ENCODE peak calls at places on chromosomes 1 and 21, in five cellular contexts. D is breast epithelium, O is lower lobe of right lung, P is heart right ventricle, F is PC-3. B is an unnamed sample.
A peak's percentile ranks its signal among the peaks of the same experiment; 100 is the strongest.

GRCh38 chr1:245797592-245798366 is 643.0 kb downstream of the KIF26B start:
- DNase-seq in P (no peak), F (peak; percentile 43), D (no peak), O (no peak), B (no peak)

GRCh38 chr1:74822851-74823443 is 90.0 kb downstream of the TYW3 start:
- DNase-seq in P (no peak), O (no peak), F (no peak), D (no peak), B (no peak)

GRCh38 chr1:204251286-204251685 is 37.5 kb upstream of the GOLT1A start:
- DNase-seq in D (no peak), O (no peak), P (no peak), F (no peak), B (no peak)

GRCh38 chr1:246647113-246647512 is 77.1 kb upstream of the SCCPDH start:
- DNase-seq in F (no peak), P (peak; percentile 76), D (no peak), O (no peak), B (no peak)

GRCh38 chr1:155607708-155608107 is 2.3 kb upstream of the MSTO1 start:
- DNase-seq in F (no peak), P (no peak), D (no peak), O (no peak), B (peak; percentile 52)

GRCh38 chr21:46604975-46605758 is at the start of gene S100B:
- DNase-seq in P (no peak), D (no peak), O (no peak), F (no peak), B (no peak)

GRCh38 chr1:202806845-202807366 is 1.3 kb downstream of the KDM5B start:
- DNase-seq in D (no peak), F (peak; percentile 27), P (no peak), O (no peak), B (peak; percentile 47)

GRCh38 chr1:47262787-47263413 is 30.9 kb upstream of the TAL1 start:
- DNase-seq in O (no peak), F (peak; percentile 69), D (no peak), P (peak; percentile 47), B (peak; percentile 17)

GRCh38 chr1:241605146-241605805 is 34.9 kb downstream of the CHML start:
- DNase-seq in D (no peak), P (no peak), O (no peak), F (peak; percentile 98), B (no peak)

GRCh38 chr1:167262820-167263219 is 42.1 kb downstream of the POU2F1 start:
- DNase-seq in F (no peak), P (no peak), O (no peak), D (no peak), B (no peak)

GRCh38 chr1:68269637-68270430 is 37.5 kb upstream of the WLS start:
- DNase-seq in D (no peak), F (peak; percentile 81), O (no peak), P (no peak), B (peak; percentile 66)

GRCh38 chr21:45545236-45545570 is 3.0 kb upstream of the SLC19A1 start:
- DNase-seq in D (no peak), P (no peak), F (no peak), O (peak; percentile 21), B (no peak)

GRCh38 chr1:106986603-106987002 is 69.9 kb upstream of the PRMT6 start:
- DNase-seq in F (no peak), O (no peak), P (no peak), D (no peak), B (no peak)

GRCh38 chr1:74222701-74223100 is 12.5 kb upstream of the TNNI3K start:
- DNase-seq in D (no peak), O (no peak), P (no peak), F (peak; percentile 77), B (no peak)

GRCh38 chr1:19794583-19794982 is 5.1 kb downstream of the TMCO4 start:
- DNase-seq in D (no peak), F (peak; percentile 51), P (no peak), O (no peak), B (no peak)

GRCh38 chr1:56302878-56303277 is 276.5 kb downstream of the PLPP3 start:
- DNase-seq in F (peak; percentile 91), D (no peak), O (no peak), P (no peak), B (peak; percentile 5)

GRCh38 chr1:201911827-201912571 is 23.3 kb downstream of the SHISA4 start:
- DNase-seq in F (no peak), D (no peak), P (no peak), O (no peak), B (no peak)

GRCh38 chr1:183032122-183032921 is 9.1 kb downstream of the LAMC1 start:
- DNase-seq in D (no peak), P (no peak), F (peak; percentile 55), O (no peak), B (peak; percentile 88)

GRCh38 chr21:38322551-38322950 is 65.8 kb downstream of the KCNJ15 start:
- DNase-seq in P (no peak), O (no peak), F (no peak), D (no peak), B (peak; percentile 78)
- H3K36me3 ChIP-seq in P (no peaks in the 10 kb centered on the region), O (no peaks in the 10 kb centered on the region), F (no peaks in the 10 kb centered on the region), D (no peaks in the 10 kb centered on the region), B (no peaks in the 10 kb centered on the region)

DNA sequence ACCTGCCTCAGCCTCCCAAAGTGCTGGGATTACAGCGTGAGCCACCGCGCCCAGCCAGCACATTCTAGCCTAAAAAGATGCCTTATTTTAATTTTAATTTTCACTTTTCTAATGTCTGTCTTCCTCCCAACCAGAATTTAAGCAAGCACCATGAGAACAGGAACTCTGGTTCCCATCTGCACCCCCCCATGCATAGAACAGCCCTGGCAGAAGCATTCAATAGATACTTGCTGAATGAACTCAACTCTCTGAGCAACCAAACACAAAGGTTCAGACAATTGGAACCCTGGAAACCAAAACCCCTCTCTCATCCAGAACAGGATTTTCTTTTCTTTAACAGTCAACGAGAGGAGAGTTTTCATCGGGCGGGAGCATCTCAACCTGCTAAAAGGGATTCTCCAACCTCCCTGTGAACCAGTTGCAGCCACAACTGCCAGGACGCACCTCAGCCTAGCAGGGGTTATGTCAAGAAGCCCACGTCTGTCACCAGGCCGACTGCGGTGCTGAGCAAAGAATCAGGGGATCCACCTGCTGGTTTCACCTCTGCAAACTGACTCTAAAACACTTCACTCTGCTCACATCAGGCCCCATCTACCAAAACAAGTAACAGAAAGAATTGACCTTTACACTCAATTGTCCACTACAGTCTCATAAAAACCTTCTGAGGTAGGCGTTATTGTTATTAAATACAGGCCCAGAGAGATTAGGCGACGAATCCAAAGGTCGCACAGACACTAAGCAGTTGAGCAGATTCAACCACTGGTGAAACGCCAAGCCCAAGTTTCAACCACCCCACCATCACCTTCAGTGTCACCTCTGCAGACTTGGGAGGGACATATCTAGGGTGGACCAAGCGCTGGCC is 1.7 kb downstream of the KIAA2013 start:
- DNase-seq in O (no peak), F (no peak), P (no peak), D (no peak), B (no peak)
- H3K4me3 ChIP-seq in O (peak overlapping the region; percentile 60), F (peak overlapping the region; percentile 68), P (peak overlapping the region; percentile 74), D (peak overlapping the region; percentile 82), B (peak overlapping the region; percentile 52)

DNA sequence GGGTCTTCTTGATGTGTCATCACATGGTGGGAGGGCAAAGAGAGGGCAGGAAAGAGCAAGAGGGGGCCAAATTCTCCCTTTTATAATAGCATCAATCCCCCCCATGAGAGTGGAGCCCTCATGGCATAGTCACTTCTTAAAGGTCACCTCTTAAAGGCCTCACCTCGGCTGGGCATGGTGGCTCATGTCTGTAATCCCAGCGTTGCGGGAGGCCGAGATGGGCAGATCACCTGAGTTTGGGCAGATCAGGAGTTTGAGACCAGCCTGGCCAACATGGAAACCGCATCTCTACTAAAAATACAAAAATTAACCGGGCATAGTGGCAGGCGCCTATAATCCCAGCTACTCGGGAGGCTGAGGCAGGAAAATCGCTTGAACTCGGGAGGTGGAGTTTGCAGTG is 170.1 kb downstream of the PGBD5 start:
- DNase-seq in D (no peak), O (no peak), P (no peak), F (no peak), B (no peak)
- H3K36me3 ChIP-seq in D (no peaks in the 10 kb centered on the region), O (peaks cover 52% of the 10 kb centered on the region), P (peaks cover 78% of the 10 kb centered on the region), F (peaks cover 60% of the 10 kb centered on the region), B (peaks cover 64% of the 10 kb centered on the region)

GRCh38 chr1:210340751-210341328 is 12.1 kb downstream of the HHAT start:
- DNase-seq in O (no peak), F (no peak), D (no peak), P (no peak), B (no peak)

GRCh38 chr1:210339500-210339899 is 10.8 kb downstream of the HHAT start:
- DNase-seq in O (no peak), P (no peak), F (no peak), D (no peak), B (no peak)

GRCh38 chr1:210340311-210340710 is 11.6 kb downstream of the HHAT start:
- DNase-seq in F (no peak), P (no peak), O (no peak), D (no peak), B (no peak)

GRCh38 chr1:210344706-210345105 is 16.0 kb downstream of the HHAT start:
- DNase-seq in F (peak; percentile 8), D (no peak), P (no peak), O (no peak), B (no peak)

GRCh38 chr1:210342986-210343780 is 14.5 kb downstream of the HHAT start:
- DNase-seq in D (no peak), O (no peak), P (no peak), F (no peak), B (peak; percentile 53)
- H3K4me3 ChIP-seq in D (peak overlapping the region; percentile 64), O (peak overlapping the region; percentile 43), P (peak overlapping the region; percentile 33), F (no peak overlapping the region), B (peak overlapping the region; percentile 28)

GRCh38 chr1:156742017-156742416 is 1.1 kb upstream of the MRPL24 start:
- DNase-seq in F (no peak), P (no peak), O (no peak), D (no peak), B (no peak)

GRCh38 chr1:156741613-156741983 is 710 bp upstream of the MRPL24 start:
- DNase-seq in D (no peak), P (no peak), O (no peak), F (no peak), B (no peak)

GRCh38 chr1:156740307-156740678 is 595 bp downstream of the MRPL24 start:
- DNase-seq in F (peak; percentile 38), P (no peak), D (no peak), O (no peak), B (no peak)

GRCh38 chr1:156742801-156743200 is 1.9 kb upstream of the MRPL24 start:
- DNase-seq in P (no peak), O (peak; percentile 15), F (no peak), D (no peak), B (no peak)

GRCh38 chr1:156740679-156741612 is at the start of gene MRPL24:
- DNase-seq in F (peak; percentile 99), P (peak; percentile 99), D (peak; percentile 97), O (peak; percentile 97), B (peak; percentile 99)
- H3K36me3 ChIP-seq in F (peaks cover 42% of the 10 kb centered on the region), P (peaks cover 57% of the 10 kb centered on the region), D (peaks cover 6% of the 10 kb centered on the region), O (peaks cover 57% of the 10 kb centered on the region), B (peaks cover 90% of the 10 kb centered on the region)

DNA sequence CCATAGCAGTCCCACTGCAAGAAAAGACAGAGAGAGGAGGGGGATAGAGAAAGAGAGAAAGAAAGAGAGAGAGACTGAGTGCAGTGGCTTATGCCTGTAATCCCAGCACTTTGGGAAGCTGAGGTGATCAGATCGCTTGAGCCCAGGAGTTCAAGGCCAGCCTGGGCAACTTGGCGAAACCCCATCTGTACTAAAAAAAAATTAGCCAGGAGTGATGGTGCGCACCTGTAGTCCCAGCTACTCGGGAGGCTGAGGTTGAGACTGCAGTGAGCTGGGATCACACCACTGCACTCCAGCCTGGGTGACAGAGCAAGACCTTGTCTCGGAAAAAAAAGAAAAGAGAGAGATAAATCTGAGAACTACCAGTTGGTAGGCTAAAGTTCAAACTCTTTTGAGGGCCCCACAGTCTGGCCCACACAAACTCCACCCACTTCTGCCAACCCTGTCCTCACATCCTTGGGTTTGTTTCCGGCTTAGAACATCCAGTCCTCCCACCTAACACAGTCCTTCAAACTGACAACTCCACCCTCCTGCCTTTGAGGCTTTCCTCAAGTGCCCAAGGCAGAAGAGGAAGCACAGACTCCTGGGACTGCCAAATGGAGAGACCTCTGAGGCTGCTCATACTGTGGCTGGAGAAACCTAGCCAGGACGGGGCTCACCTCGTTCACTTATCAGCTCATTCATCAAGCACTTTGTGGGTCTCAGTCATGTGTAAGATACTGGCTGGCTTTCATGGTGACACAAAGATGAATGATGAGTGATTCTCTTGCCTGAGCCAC is 20.1 kb downstream of the TFAP2E start:
- DNase-seq in D (no peak), F (no peak), P (no peak), O (no peak), B (no peak)
- H3K4me3 ChIP-seq in D (no peak overlapping the region), F (no peak overlapping the region), P (no peak overlapping the region), O (no peak overlapping the region), B (no peak overlapping the region)